ENCODE peak calls at places on chromosome 14, in four cellular contexts. Q, F, P and A are unnamed samples.

GRCh38 chr14:74973003-74973614 is 17.7 kb upstream of the PGF start:
- DNase-seq in Q (peak; percentile 91), F (no peak), P (no peak), A (peak; percentile 63)

GRCh38 chr14:65103150-65103760 is 938 bp upstream of the MAX start:
- DNase-seq in Q (peak; percentile 31), F (peak; percentile 10), P (peak; percentile 29), A (peak; percentile 32)

GRCh38 chr14:20400965-20401593 is 12.2 kb downstream of the TEP1 start:
- DNase-seq in Q (peak; percentile 31), F (no peak), P (no peak), A (peak; percentile 14)

GRCh38 chr14:49634547-49635334 is at the start of gene DNAAF2:
- DNase-seq in Q (peak; percentile 88), F (peak; percentile 35), P (peak; percentile 49), A (peak; percentile 73)

GRCh38 chr14:49970474-49971147 is 77.7 kb downstream of the ARF6 start:
- DNase-seq in Q (no peak), F (peak; percentile 63), P (no peak), A (peak; percentile 30)

GRCh38 chr14:23444314-23444713 is 8.9 kb upstream of the MYH7 start:
- DNase-seq in Q (no peak), F (no peak), P (no peak), A (no peak)

GRCh38 chr14:94062344-94062904 is 18.6 kb downstream of the DDX24 start:
- DNase-seq in Q (no peak), F (no peak), P (no peak), A (peak; percentile 65)

GRCh38 chr14:48035836-48036235 is 360.4 kb upstream of the MDGA2 start:
- DNase-seq in Q (no peak), F (no peak), P (no peak), A (no peak)

GRCh38 chr14:106141242-106142220 is 615.1 kb downstream of the TMEM121 start:
- DNase-seq in Q (no peak), F (no peak), P (no peak), A (no peak)

GRCh38 chr14:57755018-57755521 is 110.8 kb downstream of the SLC35F4 start:
- DNase-seq in Q (no peak), F (no peak), P (no peak), A (no peak)

GRCh38 chr14:74518221-74518620 is 24.7 kb downstream of the ISCA2 start:
- DNase-seq in Q (no peak), F (no peak), P (no peak), A (no peak)

GRCh38 chr14:95460647-95461478 is 55.6 kb downstream of the SYNE3 start:
- DNase-seq in Q (peak; percentile 41), F (no peak), P (peak; percentile 32), A (peak; percentile 84)

GRCh38 chr14:99462211-99462610 is 18.4 kb downstream of the SETD3 start:
- DNase-seq in Q (no peak), F (no peak), P (no peak), A (no peak)

GRCh38 chr14:53273671-53274072 is 120.5 kb upstream of the DDHD1 start:
- DNase-seq in Q (no peak), F (no peak), P (peak; percentile 5), A (peak; percentile 14)

GRCh38 chr14:89013098-89013504 is 188.7 kb downstream of the TTC8 start:
- DNase-seq in Q (peak; percentile 4), F (no peak), P (no peak), A (peak; percentile 36)

GRCh38 chr14:62957562-62957961 is 87.7 kb downstream of the KCNH5 start:
- DNase-seq in Q (no peak), F (no peak), P (peak; percentile 35), A (peak; percentile 93)

GRCh38 chr14:100914597-100915021 is 11.1 kb upstream of the RTL1 start:
- DNase-seq in Q (no peak), F (no peak), P (no peak), A (peak; percentile 26)

GRCh38 chr14:72033331-72033730 is 101.1 kb downstream of the RGS6 start:
- DNase-seq in Q (no peak), F (no peak), P (no peak), A (no peak)

GRCh38 chr14:92573761-92574498 is 60.3 kb downstream of the RIN3 start:
- DNase-seq in Q (no peak), F (no peak), P (no peak), A (no peak)

GRCh38 chr14:51302319-51303030 is 62.4 kb downstream of the TMX1 start:
- DNase-seq in Q (peak; percentile 20), F (no peak), P (no peak), A (peak; percentile 45)

GRCh38 chr14:77177623-77178185 is 3.9 kb upstream of the TMEM63C start:
- DNase-seq in Q (no peak), F (no peak), P (no peak), A (no peak)

GRCh38 chr14:60087664-60088063 is 4.1 kb upstream of the PCNX4 start:
- DNase-seq in Q (no peak), F (no peak), P (no peak), A (no peak)

GRCh38 chr14:85634205-85634604 is 104.3 kb downstream of the FLRT2 start:
- DNase-seq in Q (peak; percentile 9), F (no peak), P (peak; percentile 6), A (peak; percentile 9)

GRCh38 chr14:91303091-91303923 is 58.8 kb upstream of the GPR68 start:
- DNase-seq in Q (peak; percentile 75), F (no peak), P (no peak), A (peak; percentile 43)

GRCh38 chr14:89368490-89369477 is 48.2 kb downstream of the FOXN3 start:
- DNase-seq in Q (no peak), F (no peak), P (no peak), A (no peak)

GRCh38 chr14:62185078-62185477 is 422.9 kb downstream of the SNAPC1 start:
- DNase-seq in Q (no peak), F (no peak), P (no peak), A (no peak)

GRCh38 chr14:51782412-51782811 is 78.0 kb upstream of the GNG2 start:
- DNase-seq in Q (no peak), F (no peak), P (no peak), A (no peak)

GRCh38 chr14:73369433-73369832 is 88.9 kb downstream of the NUMB start:
- DNase-seq in Q (no peak), F (no peak), P (no peak), A (no peak)

GRCh38 chr14:60168841-60169240 is 3.6 kb upstream of the DHRS7 start:
- DNase-seq in Q (no peak), F (no peak), P (no peak), A (no peak)

GRCh38 chr14:106786697-106787096 is 1260.3 kb downstream of the TMEM121 start:
- DNase-seq in Q (no peak), F (no peak), P (no peak), A (no peak)

GRCh38 chr14:70121521-70121920 is 67.2 kb downstream of the SLC8A3 start:
- DNase-seq in Q (no peak), F (no peak), P (no peak), A (no peak)

GRCh38 chr14:55518391-55518790 is 61.6 kb upstream of the KTN1 start:
- DNase-seq in Q (no peak), F (no peak), P (no peak), A (no peak)

GRCh38 chr14:54209501-54210231 is 187.1 kb upstream of the CDKN3 start:
- DNase-seq in Q (no peak), F (no peak), P (no peak), A (peak; percentile 75)

GRCh38 chr14:54025661-54026060 is 69.0 kb upstream of the BMP4 start:
- DNase-seq in Q (peak; percentile 71), F (no peak), P (no peak), A (peak; percentile 50)

GRCh38 chr14:69096766-69097475 is 56.0 kb downstream of the DCAF5 start:
- DNase-seq in Q (peak; percentile 23), F (no peak), P (no peak), A (no peak)

GRCh38 chr14:86057018-86057667 is 527.2 kb downstream of the FLRT2 start:
- DNase-seq in Q (peak; percentile 58), F (peak; percentile 26), P (no peak), A (peak; percentile 30)

GRCh38 chr14:103871596-103872480 is 24.5 kb upstream of the PPP1R13B start:
- DNase-seq in Q (peak; percentile 38), F (no peak), P (no peak), A (no peak)